ENCODE peak calls at places on chromosomes 6 and 20, in eight cellular contexts. L is CD4-positive, alpha-beta T cell; S is A549; P is breast epithelium; E is astrocyte; D is upper lobe of right lung; C is stomach; I is body of pancreas. Z is an unnamed sample. For H3K9me3, the result is how much of the 10 kb centered on the place peaks cover.

GRCh38 chr6:137704802-137705165 is 162.3 kb upstream of the TNFAIP3 start:
- DNase-seq in L (no peak), S (no peak), P (no peak), E (no peak), D (no peak), C (no peak), I (no peak), Z (no peak)

GRCh38 chr6:105757512-105758200 is 328.5 kb upstream of the PRDM1 start:
- DNase-seq in L (no peak), S (no peak), P (no peak), E (no peak), D (no peak), C (no peak), I (no peak), Z (no peak)

GRCh38 chr6:35077713-35078105 is 63.4 kb downstream of the TCP11 start:
- DNase-seq in L (no peak), S (no peak), P (peak), E (no peak), D (peak), C (no peak), I (no peak), Z (no peak)

GRCh38 chr6:21149460-21149859 is 444.1 kb upstream of the SOX4 start:
- DNase-seq in L (no peak), S (no peak), P (no peak), E (peak), D (no peak), C (no peak), I (no peak), Z (no peak)

GRCh38 chr6:118750143-118750542 is 98.8 kb upstream of the CEP85L start:
- DNase-seq in L (no peak), S (no peak), P (no peak), E (peak), D (no peak), C (no peak), I (no peak), Z (no peak)

GRCh38 chr20:22379472-22379871 is 204.9 kb downstream of the FOXA2 start:
- DNase-seq in L (no peak), S (peak), P (no peak), E (peak), D (no peak), C (no peak), I (no peak), Z (no peak)

GRCh38 chr6:156419594-156419993 is 357.6 kb upstream of the ARID1B start:
- DNase-seq in L (no peak), S (no peak), P (no peak), E (no peak), D (no peak), C (no peak), I (no peak), Z (no peak)

GRCh38 chr6:144377586-144377985 is 92.5 kb downstream of the UTRN start:
- DNase-seq in L (no peak), S (no peak), P (no peak), E (peak), D (no peak), C (no peak), I (no peak), Z (no peak)

GRCh38 chr6:13281630-13282156 is 46.6 kb downstream of the TBC1D7 start:
- DNase-seq in L (no peak), S (no peak), P (no peak), E (no peak), D (no peak), C (no peak), I (no peak), Z (no peak)

GRCh38 chr6:26187981-26188635 is 100.9 kb downstream of the HFE start:
- DNase-seq in L (peak), S (peak), P (no peak), E (no peak), D (no peak), C (no peak), I (no peak), Z (no peak)

GRCh38 chr6:38215651-38216319 is 396.3 kb downstream of the ZFAND3 start:
- DNase-seq in L (no peak), S (no peak), P (no peak), E (no peak), D (no peak), C (no peak), I (no peak), Z (no peak)

GRCh38 chr6:7058250-7058923 is 49.4 kb upstream of the RREB1 start:
- DNase-seq in L (no peak), S (peak), P (no peak), E (peak), D (no peak), C (peak), I (peak), Z (no peak)

GRCh38 chr20:46269372-46269771 is 38.9 kb downstream of the CDH22 start:
- DNase-seq in L (no peak), S (peak), P (no peak), E (no peak), D (no peak), C (no peak), I (no peak), Z (peak)

GRCh38 chr6:161101517-161101916 is 109.9 kb downstream of the MAP3K4 start:
- DNase-seq in L (no peak), S (no peak), P (no peak), E (no peak), D (no peak), C (no peak), I (no peak), Z (no peak)

GRCh38 chr6:73579851-73580246 is 59.0 kb upstream of the EEF1A1 start:
- DNase-seq in L (no peak), S (peak), P (no peak), E (peak), D (no peak), C (peak), I (no peak), Z (no peak)

GRCh38 chr6:80690611-80691090 is 584.2 kb downstream of the BCKDHB start:
- DNase-seq in L (no peak), S (no peak), P (no peak), E (peak), D (no peak), C (no peak), I (no peak), Z (no peak)

GRCh38 chr6:48826318-48826595 is 636.8 kb downstream of the MMUT start:
- DNase-seq in L (no peak), S (no peak), P (no peak), E (peak), D (no peak), C (no peak), I (no peak), Z (no peak)

GRCh38 chr6:28725890-28726348 is 197.9 kb downstream of the TRIM27 start:
- DNase-seq in L (no peak), S (peak), P (no peak), E (no peak), D (no peak), C (no peak), I (no peak), Z (no peak)

GRCh38 chr20:21564127-21564773 is 50.4 kb upstream of the NKX2-2 start:
- DNase-seq in L (no peak), S (no peak), P (no peak), E (no peak), D (no peak), C (no peak), I (peak), Z (no peak)

GRCh38 chr6:38708483-38708882 is 5.5 kb upstream of the GLO1 start:
- DNase-seq in L (no peak), S (peak), P (no peak), E (no peak), D (no peak), C (no peak), I (no peak), Z (peak)

GRCh38 chr6:41122918-41123317 is 31.2 kb downstream of the TREML1 start:
- DNase-seq in L (no peak), S (no peak), P (no peak), E (no peak), D (no peak), C (no peak), I (no peak), Z (no peak)

GRCh38 chr6:96394727-96395126 is 126.9 kb upstream of the UFL1 start:
- DNase-seq in L (no peak), S (peak), P (no peak), E (no peak), D (no peak), C (no peak), I (no peak), Z (peak)

GRCh38 chr20:61991476-61991875 is 74.2 kb downstream of the TAF4 start:
- DNase-seq in L (no peak), S (peak), P (no peak), E (no peak), D (no peak), C (no peak), I (no peak), Z (no peak)
- H3K9me3 ChIP-seq in L (under half), S (under half), P (under half), E (under half), D (under half), C (under half), I (under half), Z (under half)

DNA sequence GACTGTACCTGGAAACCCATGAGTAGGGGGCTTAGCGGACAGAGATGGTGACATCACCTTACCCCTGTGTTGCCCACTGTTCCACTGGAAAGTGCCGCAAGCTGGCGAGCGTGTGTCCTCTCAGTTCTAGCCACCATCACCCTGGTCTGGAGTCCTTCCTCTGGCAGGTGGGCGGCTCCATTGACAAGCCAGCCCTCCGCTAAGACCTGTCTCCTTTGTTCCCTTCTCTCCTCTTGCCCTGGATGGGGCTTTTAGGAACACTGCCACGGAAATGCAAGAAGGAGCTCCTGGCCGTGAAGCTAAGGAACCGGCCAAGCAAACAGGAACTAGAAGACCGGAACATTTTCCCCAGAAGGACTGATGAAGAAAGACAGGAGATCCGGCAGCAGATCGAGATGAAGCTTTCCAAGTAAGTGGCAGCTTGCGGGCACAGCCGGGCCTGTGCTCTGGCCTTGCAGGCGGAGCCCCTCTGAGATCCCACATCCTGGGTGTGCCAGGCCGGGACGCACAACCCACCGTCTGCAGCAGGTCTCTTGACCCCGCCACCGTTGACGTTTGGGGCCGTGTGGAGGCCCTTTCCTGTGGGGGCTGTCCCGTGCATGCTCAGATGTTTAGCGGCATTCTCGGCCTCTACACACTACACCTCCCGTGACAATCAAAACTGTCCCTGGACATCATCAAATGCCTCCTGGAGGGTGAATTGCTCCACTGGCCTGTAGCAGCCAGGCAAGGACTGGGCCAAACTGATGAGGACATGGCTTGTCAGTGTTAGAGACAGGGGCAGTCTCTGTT is 127.5 kb downstream of the SYCP2 start:
- DNase-seq in L (no peak), S (no peak), P (peak), E (no peak), D (peak), C (peak), I (no peak), Z (no peak)
- H3K9me3 ChIP-seq in L (under half), S (under half), P (under half), E (under half), D (under half), C (under half), I (under half), Z (under half)

DNA sequence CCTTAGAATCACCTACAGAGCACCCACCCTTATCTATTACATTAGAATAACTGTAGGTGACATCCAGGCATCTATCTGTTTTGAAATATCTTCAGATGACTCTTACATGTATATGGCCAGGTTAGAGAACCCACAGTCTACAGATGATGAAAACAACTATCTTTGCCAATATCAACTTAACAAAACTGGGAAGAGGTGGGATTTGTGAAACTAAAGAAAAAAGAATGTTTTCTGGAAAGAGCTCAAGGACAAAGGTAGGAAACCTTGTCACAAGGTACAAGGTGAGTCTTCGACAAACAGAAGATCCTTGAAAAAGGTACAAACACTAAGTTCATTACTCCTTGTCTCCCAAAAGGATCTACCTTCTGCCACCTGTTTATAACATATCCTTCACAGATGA is 47.0 kb upstream of the DST start:
- DNase-seq in L (no peak), S (no peak), P (no peak), E (no peak), D (no peak), C (no peak), I (no peak), Z (no peak)
- H3K9me3 ChIP-seq in L (under half), S (under half), P (under half), E (under half), D (under half), C (under half), I (under half), Z (under half)

DNA sequence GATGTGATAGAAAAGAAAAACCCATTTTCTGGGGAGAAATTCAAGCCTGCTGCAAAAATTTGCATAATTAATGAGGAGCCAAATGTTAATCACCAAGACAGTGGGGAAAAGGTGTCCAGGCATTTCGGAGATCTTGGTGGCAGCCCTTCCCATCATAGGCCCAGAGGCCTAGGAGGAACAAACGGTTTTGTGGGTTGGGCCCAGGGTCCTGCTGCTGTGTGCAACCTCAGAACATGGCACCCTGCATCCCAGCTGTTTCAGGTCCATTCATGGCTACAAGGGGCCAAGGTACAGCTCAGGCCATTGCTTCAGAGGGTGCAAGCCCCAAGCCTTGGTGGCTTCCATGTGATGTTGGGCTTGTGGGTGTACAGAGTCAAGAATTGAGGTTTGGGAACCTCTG is 189.8 kb upstream of the IMPG1 start:
- DNase-seq in L (no peak), S (no peak), P (no peak), E (no peak), D (no peak), C (no peak), I (no peak), Z (no peak)
- H3K9me3 ChIP-seq in L (under half), S (under half), P (under half), E (under half), D (under half), C (under half), I (under half), Z (under half)

GRCh38 chr20:56217820-56218219 is 30.7 kb upstream of the MC3R start:
- DNase-seq in L (no peak), S (no peak), P (no peak), E (no peak), D (no peak), C (no peak), I (no peak), Z (no peak)
- H3K9me3 ChIP-seq in L (under half), S (under half), P (under half), E (under half), D (under half), C (under half), I (under half), Z (under half)

DNA sequence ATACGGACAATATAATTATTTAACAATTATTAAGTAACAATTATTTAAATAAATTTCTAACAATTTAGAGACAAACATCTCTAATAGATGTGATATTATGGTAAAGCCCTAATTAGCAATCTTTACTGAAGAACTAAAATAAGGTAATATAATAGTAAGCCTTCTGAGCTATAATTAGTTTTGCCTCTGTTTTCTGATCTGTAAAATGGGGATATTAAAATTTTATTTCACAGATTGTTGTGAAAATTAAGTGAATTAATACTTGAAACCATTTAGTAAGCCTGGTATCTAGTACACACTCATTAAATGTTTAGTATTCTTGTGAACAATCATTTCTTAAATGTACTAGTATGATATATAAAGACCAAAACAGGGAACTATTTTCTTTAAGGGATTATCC is 70.3 kb downstream of the CDK19 start:
- DNase-seq in L (no peak), S (no peak), P (no peak), E (no peak), D (no peak), C (no peak), I (no peak), Z (no peak)
- H3K9me3 ChIP-seq in L (under half), S (under half), P (under half), E (under half), D (under half), C (under half), I (under half), Z (under half)

GRCh38 chr20:50548396-50548795 is 38.2 kb downstream of the PTPN1 start:
- DNase-seq in L (no peak), S (no peak), P (no peak), E (no peak), D (no peak), C (no peak), I (no peak), Z (no peak)

GRCh38 chr20:50552979-50553378 is 42.8 kb downstream of the PTPN1 start:
- DNase-seq in L (no peak), S (no peak), P (no peak), E (no peak), D (no peak), C (no peak), I (no peak), Z (no peak)

GRCh38 chr20:50547956-50548355 is 37.8 kb downstream of the PTPN1 start:
- DNase-seq in L (no peak), S (no peak), P (no peak), E (no peak), D (no peak), C (no peak), I (no peak), Z (no peak)

GRCh38 chr20:50551288-50551687 is 41.1 kb downstream of the PTPN1 start:
- DNase-seq in L (no peak), S (no peak), P (no peak), E (no peak), D (no peak), C (no peak), I (no peak), Z (no peak)

DNA sequence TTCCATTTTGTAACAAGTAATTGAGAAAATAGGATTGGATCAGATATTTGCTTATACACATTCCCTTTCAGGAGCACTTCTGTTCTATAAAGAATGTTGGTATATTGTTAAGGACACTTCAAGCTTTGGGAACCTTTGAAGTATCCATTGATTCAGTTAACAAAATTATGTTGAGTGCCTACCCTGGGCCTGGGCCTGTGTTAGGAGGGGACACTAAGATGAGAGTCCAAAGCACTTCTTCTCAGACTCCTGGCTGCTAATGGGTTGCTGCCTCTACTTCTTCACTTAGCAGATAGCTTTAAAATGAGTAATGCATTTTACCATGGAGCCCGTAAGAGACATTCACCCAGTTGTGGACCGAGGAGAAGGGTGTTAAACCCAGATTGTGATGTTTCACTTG is 40.3 kb downstream of the PTPN1 start:
- DNase-seq in L (no peak), S (no peak), P (no peak), E (no peak), D (no peak), C (no peak), I (no peak), Z (no peak)
- H3K9me3 ChIP-seq in L (under half), S (under half), P (under half), E (under half), D (under half), C (under half), I (under half), Z (under half)

DNA sequence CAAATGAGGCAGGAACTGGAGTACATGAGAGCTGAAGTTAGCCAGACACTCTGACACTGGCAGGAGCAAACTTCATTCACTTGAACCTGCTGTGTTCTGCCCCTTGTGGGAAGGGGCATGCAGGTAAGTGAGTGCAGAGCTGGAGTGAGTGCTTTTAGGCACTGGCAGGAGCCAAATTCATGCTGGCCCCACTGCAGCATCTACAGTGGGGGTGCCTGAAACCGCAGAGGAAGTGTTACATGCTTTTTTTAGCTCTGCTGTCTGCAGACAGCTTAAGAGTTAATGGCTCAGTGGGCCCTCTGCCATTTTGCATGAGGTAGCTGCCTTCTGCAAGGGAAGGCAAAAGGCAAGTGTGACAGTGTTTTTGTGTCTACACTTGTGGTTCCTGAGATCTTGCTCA is 167.9 kb upstream of the SYNCRIP start:
- DNase-seq in L (no peak), S (no peak), P (no peak), E (no peak), D (no peak), C (no peak), I (no peak), Z (peak)
- H3K9me3 ChIP-seq in L (under half), S (under half), P (under half), E (under half), D (under half), C (under half), I (under half), Z (under half)

GRCh38 chr6:150770631-150771030 is 94.9 kb upstream of the MTHFD1L start:
- DNase-seq in L (no peak), S (no peak), P (no peak), E (peak), D (no peak), C (no peak), I (no peak), Z (no peak)
- H3K9me3 ChIP-seq in L (under half), S (under half), P (under half), E (under half), D (under half), C (under half), I (under half), Z (under half)

GRCh38 chr6:56806368-56806767 is 148.5 kb upstream of the BEND6 start:
- DNase-seq in L (no peak), S (no peak), P (no peak), E (no peak), D (no peak), C (no peak), I (no peak), Z (no peak)
- H3K9me3 ChIP-seq in L (under half), S (under half), P (under half), E (under half), D (under half), C (under half), I (under half), Z (under half)

Z was measured in Karpas-422.